ENCODE peak calls at places on chromosome 15, in six cellular contexts. H is aorta, V is IMR-90, W is RWPE2, Q is BJ, U is spleen. T is an unnamed sample.

GRCh38 chr15:67067161-67067853 is 1.9 kb downstream of the SMAD3 start:
- DNase-seq in W (no peak), U (no peak), V (peak), Q (no peak), H (no peak), T (no peak)

GRCh38 chr15:58065011-58065444 is 483 bp downstream of the ALDH1A2 start:
- DNase-seq in W (peak), U (peak), V (no peak), H (peak), Q (no peak), T (no peak)

GRCh38 chr15:95025924-95026728 is 794.8 kb downstream of the MCTP2 start:
- DNase-seq in W (no peak), U (no peak), H (peak), V (peak), Q (no peak), T (no peak)

GRCh38 chr15:47293763-47294162 is 423.5 kb upstream of the SEMA6D start:
- DNase-seq in W (no peak), H (no peak), U (no peak), Q (peak), V (peak), T (peak)

GRCh38 chr15:75844629-75845390 is 1.6 kb downstream of the UBE2Q2 start:
- DNase-seq in H (no peak), U (no peak), V (no peak), Q (no peak), W (no peak), T (no peak)

GRCh38 chr15:41850482-41851166 is 12.0 kb downstream of the PLA2G4B start:
- DNase-seq in Q (no peak), U (no peak), H (no peak), W (no peak), V (no peak), T (no peak)

GRCh38 chr15:76398702-76399101 is 62.1 kb downstream of the ISL2 start:
- DNase-seq in W (no peak), V (no peak), Q (no peak), H (no peak), U (no peak), T (no peak)

GRCh38 chr15:92636950-92637481 is 18.6 kb downstream of the FAM174B start:
- DNase-seq in Q (no peak), H (peak), U (peak), V (no peak), W (peak), T (no peak)

GRCh38 chr15:101697488-101697887 is 26.8 kb downstream of the TARS3 start:
- DNase-seq in V (no peak), U (no peak), H (no peak), W (no peak), Q (no peak), T (no peak)

GRCh38 chr15:66231421-66232266 is 21.9 kb downstream of the MEGF11 start:
- DNase-seq in W (no peak), V (no peak), H (no peak), U (peak), Q (no peak), T (no peak)

GRCh38 chr15:92097473-92098178 is 244.1 kb downstream of the SLCO3A1 start:
- DNase-seq in V (peak), W (no peak), U (no peak), H (no peak), Q (no peak), T (no peak)

GRCh38 chr15:60408438-60409105 is 10.8 kb upstream of the ANXA2 start:
- DNase-seq in H (no peak), Q (no peak), U (no peak), V (peak), W (no peak), T (no peak)

GRCh38 chr15:20349774-20350498 is 191.7 kb downstream of the GOLGA6L6 start:
- DNase-seq in U (peak), Q (no peak), W (peak), V (no peak), H (peak), T (no peak)

GRCh38 chr15:92616621-92617179 is 38.9 kb downstream of the FAM174B start:
- DNase-seq in W (peak), Q (no peak), U (no peak), H (no peak), V (no peak), T (no peak)

GRCh38 chr15:99321477-99321876 is 70.2 kb downstream of the LRRC28 start:
- DNase-seq in H (no peak), U (no peak), V (no peak), Q (no peak), W (no peak), T (no peak)

GRCh38 chr15:75532413-75533250 is 46.5 kb downstream of the PTPN9 start:
- DNase-seq in U (no peak), V (peak), W (no peak), Q (peak), H (no peak), T (no peak)

GRCh38 chr15:76073554-76073953 is 13.8 kb downstream of the TMEM266 start:
- DNase-seq in H (no peak), U (no peak), V (no peak), W (no peak), Q (no peak), T (no peak)

GRCh38 chr15:48722764-48723661 is 77.5 kb upstream of the FBN1 start:
- DNase-seq in Q (peak), H (no peak), W (peak), V (peak), U (no peak), T (peak)

DNA sequence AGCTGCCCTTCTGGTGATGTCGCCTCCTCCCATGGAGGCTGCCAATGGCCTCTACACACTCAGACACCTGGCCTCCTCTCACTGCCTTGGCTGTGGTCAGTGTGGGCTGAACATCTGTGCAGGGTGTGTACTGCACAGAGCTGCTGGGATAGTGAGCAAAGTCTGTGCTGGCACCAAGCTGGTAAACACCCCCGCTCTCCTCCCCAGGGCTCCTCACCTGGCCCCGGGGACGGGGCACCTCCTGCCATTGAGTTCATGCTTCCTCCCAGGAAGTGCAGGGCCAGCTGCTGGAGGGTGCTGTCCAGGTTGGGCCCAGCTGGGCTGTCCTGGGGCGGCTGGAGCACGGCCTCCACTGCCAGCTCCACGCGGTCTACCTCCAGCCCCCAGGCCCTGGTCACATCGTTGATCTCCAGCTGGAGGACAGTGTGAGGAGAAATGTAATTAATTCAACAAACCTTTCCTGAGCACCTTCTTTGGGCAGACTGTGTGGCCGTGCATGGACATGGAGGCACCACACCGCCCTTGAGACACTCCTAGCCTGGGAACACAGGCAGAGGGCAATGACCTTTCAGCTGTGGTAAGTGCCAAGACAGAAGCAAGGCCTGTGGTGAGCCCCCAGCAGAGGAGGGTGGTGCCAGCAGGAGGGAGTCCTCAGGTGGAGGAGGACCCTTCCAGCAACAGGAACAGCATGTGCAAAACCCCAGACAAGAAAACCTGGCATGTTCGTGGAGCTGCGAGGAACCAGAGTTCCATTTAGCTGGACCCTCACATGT is 6.8 kb downstream of the STOML1 start:
- DNase-seq in H (peak), Q (no peak), U (no peak), V (peak), W (no peak), T (no peak)
- H3K4me3 ChIP-seq in H (no peak), Q (no peak), U (no peak), V (no peak), W (no peak), T (no peak)

GRCh38 chr15:71116942-71117341 is 1.7 kb downstream of the THSD4 start:
- DNase-seq in Q (no peak), V (no peak), H (peak), U (no peak), W (no peak), T (no peak)
- H3K4me3 ChIP-seq in Q (peak), V (peak), H (peak), U (no peak), W (peak), T (no peak)

GRCh38 chr15:86608461-86608860 is 528.8 kb downstream of the AGBL1 start:
- DNase-seq in V (no peak), U (no peak), H (no peak), Q (no peak), W (no peak), T (no peak)
- H3K4me3 ChIP-seq in V (no peak), U (no peak), H (no peak), Q (no peak), W (no peak), T (no peak)

GRCh38 chr15:96321422-96322391 is 8.8 kb upstream of the NR2F2 start:
- DNase-seq in V (peak), U (peak), Q (no peak), W (no peak), H (peak), T (no peak)
- H3K4me3 ChIP-seq in V (no peak), U (peak), Q (peak), W (peak), H (peak), T (peak)

GRCh38 chr15:82951472-82952155 is 906 bp downstream of the HOMER2 start:
- DNase-seq in W (no peak), Q (no peak), V (no peak), H (no peak), U (no peak), T (no peak)
- H3K4me3 ChIP-seq in W (peak), Q (no peak), V (no peak), H (no peak), U (peak), T (peak)

DNA sequence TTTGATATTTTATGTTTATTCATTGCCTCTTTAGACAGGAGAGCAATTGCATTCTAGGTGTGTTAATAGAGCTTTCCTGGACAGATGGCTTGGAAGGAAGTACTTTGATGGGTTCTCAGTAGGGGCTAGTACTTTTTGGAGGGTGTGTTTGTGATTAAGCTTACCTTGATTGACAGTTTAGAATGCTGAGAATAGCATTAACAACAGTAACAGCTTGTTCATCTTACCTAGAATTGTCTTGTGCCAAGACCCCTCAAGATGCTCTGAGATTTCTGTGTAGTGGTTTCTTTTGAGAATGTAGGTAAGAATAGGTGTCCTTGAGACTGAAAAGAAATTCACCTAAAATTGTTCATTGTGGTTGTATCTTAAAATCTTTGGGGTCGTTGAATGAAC is 6.2 kb downstream of the USP3 start:
- DNase-seq in Q (no peak), W (no peak), U (no peak), V (no peak), H (no peak), T (no peak)
- H3K4me3 ChIP-seq in Q (no peak), W (no peak), U (no peak), V (no peak), H (no peak), T (no peak)

DNA sequence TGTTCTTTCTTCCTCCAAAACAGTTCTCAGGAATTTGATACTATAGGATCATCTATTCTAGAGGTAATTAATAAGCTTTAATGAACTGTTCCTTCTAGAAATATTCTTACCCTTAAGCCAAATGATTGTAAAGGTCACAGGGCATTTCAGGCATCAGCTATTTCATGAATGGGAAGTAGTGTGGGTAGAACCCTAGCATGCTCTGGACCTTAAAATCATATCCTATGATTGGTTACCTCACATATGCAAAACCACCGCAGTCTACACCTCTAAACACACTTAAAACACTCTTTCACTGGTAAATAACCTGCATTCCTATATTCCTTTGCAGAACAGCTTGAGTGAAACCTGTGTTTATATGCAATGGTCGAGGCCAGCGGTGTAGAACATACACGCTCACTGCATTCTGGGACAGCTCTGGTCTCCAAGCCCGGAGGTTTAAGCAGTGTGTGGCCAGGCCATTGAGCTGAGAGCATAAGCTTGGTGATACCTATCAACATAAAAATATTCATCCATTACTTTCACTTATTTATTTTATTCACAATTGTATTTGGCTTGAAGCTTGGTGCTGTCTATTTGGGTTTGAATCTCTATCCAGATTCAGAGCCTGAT is 87.7 kb upstream of the RASGRP1 start:
- DNase-seq in H (no peak), V (no peak), Q (no peak), U (no peak), W (no peak), T (no peak)
- H3K4me3 ChIP-seq in H (no peak), V (no peak), Q (no peak), U (no peak), W (no peak), T (no peak)

GRCh38 chr15:84765675-84766074 is 17.3 kb downstream of the ZNF592 start:
- DNase-seq in W (no peak), H (no peak), U (no peak), V (no peak), Q (no peak), T (no peak)

GRCh38 chr15:84762840-84763572 is 14.6 kb downstream of the ZNF592 start:
- DNase-seq in U (no peak), Q (no peak), W (no peak), V (no peak), H (no peak), T (no peak)

GRCh38 chr15:84764585-84764984 is 16.2 kb downstream of the ZNF592 start:
- DNase-seq in U (no peak), H (no peak), W (no peak), V (no peak), Q (no peak), T (no peak)

GRCh38 chr15:84766461-84767005 is 18.1 kb downstream of the ZNF592 start:
- DNase-seq in Q (peak), W (no peak), U (no peak), V (no peak), H (no peak), T (peak)

GRCh38 chr15:84764989-84765388 is 16.6 kb downstream of the ZNF592 start:
- DNase-seq in W (no peak), U (no peak), H (no peak), V (no peak), Q (no peak), T (no peak)
- H3K4me3 ChIP-seq in W (no peak), U (no peak), H (no peak), V (no peak), Q (no peak), T (no peak)

GRCh38 chr15:39584266-39584659 is 3.4 kb downstream of the THBS1 start:
- DNase-seq in V (no peak), H (no peak), Q (no peak), W (no peak), U (no peak), T (no peak)
- H3K4me3 ChIP-seq in V (peak), H (no peak), Q (peak), W (no peak), U (peak), T (peak)

GRCh38 chr15:29821416-29822099 is 710 bp downstream of the TJP1 start:
- DNase-seq in W (peak), V (peak), U (no peak), Q (no peak), H (peak), T (peak)

GRCh38 chr15:29820802-29821160 is 1.5 kb downstream of the TJP1 start:
- DNase-seq in W (no peak), H (no peak), V (peak), U (no peak), Q (no peak), T (no peak)

GRCh38 chr15:29822685-29823459 is 604 bp upstream of the TJP1 start:
- DNase-seq in V (peak), H (peak), Q (no peak), W (peak), U (no peak), T (no peak)

GRCh38 chr15:29819979-29820801 is 2.1 kb downstream of the TJP1 start:
- DNase-seq in W (no peak), Q (no peak), H (no peak), U (no peak), V (peak), T (no peak)

GRCh38 chr15:29822100-29822684 is at the start of gene TJP1:
- DNase-seq in Q (no peak), U (no peak), W (peak), V (peak), H (peak), T (no peak)
- H3K4me3 ChIP-seq in Q (peak), U (peak), W (peak), V (peak), H (peak), T (peak)